ENCODE peak calls at places on chromosomes 6 and 20, in six cellular contexts. I is H9, K is MM.1S, Z is mesendoderm, S is HCT116, U is endothelial cell of umbilical vein. X is an unnamed sample. For H3K27me3 and H3K4me1, the result is how much of the 10 kb centered on the place peaks cover.

GRCh38 chr6:83883240-83883639 is 23.8 kb downstream of the CYB5R4 start:
- DNase-seq in I (no peak), Z (no peak), U (peak), K (no peak), S (no peak), X (no peak)

GRCh38 chr6:75503291-75503690 is 9.7 kb upstream of the FILIP1 start:
- DNase-seq in U (peak), I (no peak), K (no peak), S (no peak), Z (peak), X (no peak)

GRCh38 chr6:111263837-111264236 is 176.5 kb downstream of the SLC16A10 start:
- DNase-seq in S (peak), K (no peak), I (no peak), Z (no peak), U (peak), X (peak)

GRCh38 chr6:131381694-131382093 is 191.3 kb upstream of the ARG1 start:
- DNase-seq in U (no peak), I (no peak), K (no peak), S (no peak), Z (no peak), X (no peak)

GRCh38 chr20:1526310-1526709 is 31.2 kb downstream of the SIRPD start:
- DNase-seq in S (no peak), Z (no peak), I (no peak), U (no peak), K (no peak), X (no peak)

GRCh38 chr6:32179746-32180405 is 1.7 kb downstream of the RNF5 start:
- DNase-seq in U (no peak), Z (no peak), K (no peak), S (no peak), I (no peak), X (no peak)

GRCh38 chr20:35117629-35118028 is 25.0 kb upstream of the TRPC4AP start:
- DNase-seq in K (no peak), Z (no peak), U (no peak), S (no peak), I (no peak), X (no peak)

GRCh38 chr6:150761771-150762170 is 103.7 kb upstream of the MTHFD1L start:
- DNase-seq in I (no peak), Z (no peak), K (no peak), S (no peak), U (no peak), X (no peak)

GRCh38 chr6:14429396-14429795 is 311.8 kb downstream of the CD83 start:
- DNase-seq in K (no peak), S (no peak), I (peak), U (no peak), Z (peak), X (no peak)

GRCh38 chr6:28896505-28897392 is 27.0 kb downstream of the TRIM27 start:
- DNase-seq in S (peak), U (peak), I (peak), Z (peak), K (peak), X (peak)

DNA sequence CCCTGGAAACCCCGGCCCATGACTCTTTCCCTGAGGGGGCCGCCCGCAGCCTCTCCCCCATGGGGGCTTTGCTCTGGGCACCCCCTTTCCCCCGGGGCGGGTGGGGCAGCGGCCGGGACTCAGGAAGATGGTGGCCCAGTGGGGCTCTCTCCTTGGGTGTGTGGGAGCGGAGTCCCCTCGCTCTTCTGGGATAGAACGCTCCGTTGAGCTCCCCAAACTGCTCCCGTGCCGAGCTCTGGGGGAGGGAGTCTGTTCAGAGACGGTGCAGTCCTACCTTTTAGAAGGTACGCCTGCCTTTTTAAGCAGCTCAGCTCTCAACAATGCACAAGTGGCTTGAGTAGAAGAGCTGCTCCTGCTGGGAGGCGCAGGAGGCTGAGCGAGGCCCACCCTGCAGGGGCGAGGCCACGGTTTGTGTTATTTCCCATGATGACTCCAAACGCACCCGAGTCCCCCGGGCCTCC is 21.7 kb upstream of the BHLHE23 start:
- DNase-seq in Z (no peak), K (no peak), U (no peak), S (no peak), I (no peak), X (no peak)
- H3K27me3 ChIP-seq in Z (under half), K (half or more), U (under half), S (under half), I (under half), X (half or more)

GRCh38 chr6:37549186-37549957 is 49.7 kb upstream of the CCDC167 start:
- DNase-seq in I (no peak), Z (no peak), K (no peak), S (no peak), U (no peak), X (no peak)
- H3K4me1 ChIP-seq in I (under half), Z (under half), K (under half), S (half or more), U (under half), X (under half)

DNA sequence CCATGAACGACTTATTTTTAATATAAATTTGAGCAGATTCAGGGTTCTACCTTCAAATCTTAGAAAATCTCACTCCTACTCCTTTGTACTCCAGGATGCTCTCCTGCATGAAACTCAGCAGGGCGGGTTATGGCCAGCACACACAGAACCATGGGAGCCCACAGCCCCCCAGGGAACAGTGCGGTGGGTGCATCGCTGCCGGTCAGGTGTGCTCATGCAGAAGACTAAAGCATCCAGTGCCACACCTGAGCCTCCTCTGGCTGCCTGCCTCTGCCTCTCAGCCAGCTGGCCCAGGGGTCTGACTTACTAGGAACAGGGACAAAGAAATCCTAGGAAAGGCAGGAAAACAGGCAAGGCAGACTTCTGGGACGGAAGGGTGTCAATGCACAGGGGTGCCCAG is 31.8 kb downstream of the EZR start:
- DNase-seq in K (no peak), Z (no peak), S (no peak), I (no peak), U (no peak), X (no peak)
- H3K9ac ChIP-seq in K (no peak), Z (no peak), S (no peak), I (no peak), U (no peak), X (no peak)

GRCh38 chr6:119179062-119179461 is 100.6 kb upstream of the FAM184A start:
- DNase-seq in K (no peak), Z (peak), U (no peak), I (no peak), S (no peak), X (no peak)
- H3K27me3 ChIP-seq in K (under half), Z (under half), U (under half), I (under half), S (under half), X (under half)

GRCh38 chr6:143688681-143689080 is 10.9 kb downstream of the PHACTR2 start:
- DNase-seq in Z (no peak), K (no peak), S (no peak), U (no peak), I (no peak), X (no peak)
- H3K4me1 ChIP-seq in Z (under half), K (under half), S (under half), U (under half), I (under half), X (under half)

DNA sequence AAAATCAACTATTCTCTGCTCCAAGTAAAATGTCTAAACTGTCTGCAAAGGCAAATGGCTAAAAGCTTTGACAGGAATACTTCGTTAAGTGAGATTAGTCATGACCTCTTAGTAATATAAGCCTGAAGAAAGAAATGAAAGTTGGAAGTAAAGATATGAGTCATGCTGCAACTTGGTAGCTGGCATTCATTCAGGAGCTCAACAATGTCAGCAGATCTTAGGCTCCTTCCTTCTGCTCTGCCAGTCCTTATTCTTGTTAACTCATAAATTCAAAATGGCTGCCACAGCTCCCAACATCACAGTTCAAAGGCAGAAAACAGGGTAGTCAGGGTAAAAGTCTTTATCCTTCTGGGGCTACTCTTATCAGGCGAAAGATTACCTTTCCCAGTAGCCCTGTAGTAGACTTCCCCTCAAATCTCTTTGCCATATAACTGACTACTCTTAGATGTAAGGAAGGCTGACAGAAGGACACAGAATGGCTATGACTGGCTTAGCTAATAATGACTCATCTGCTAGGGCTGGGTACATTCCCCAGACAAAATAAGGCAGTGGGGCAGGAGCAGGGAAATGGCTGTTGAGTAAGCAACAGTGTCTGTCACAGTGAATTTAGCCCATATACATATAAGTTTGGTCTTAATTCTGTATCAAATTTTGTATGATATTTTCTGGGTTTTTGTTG is 24.4 kb upstream of the C6orf62 start:
- DNase-seq in Z (peak), S (peak), K (no peak), U (peak), I (no peak), X (peak)
- H3K9ac ChIP-seq in Z (no peak), S (peak), K (no peak), U (peak), I (no peak), X (peak)

GRCh38 chr20:37413023-37413334 is 67.0 kb downstream of the SRC start:
- DNase-seq in S (no peak), U (peak), Z (no peak), K (no peak), I (no peak), X (no peak)
- H3K27me3 ChIP-seq in S (under half), U (under half), Z (under half), K (under half), I (under half), X (under half)

GRCh38 chr20:4061989-4062388 is 46.6 kb upstream of the RNF24 start:
- DNase-seq in Z (no peak), U (no peak), K (no peak), I (no peak), S (no peak), X (no peak)
- H3K4me1 ChIP-seq in Z (under half), U (under half), K (under half), I (under half), S (under half), X (under half)

X was measured in PC-3.